ENCODE peak calls at places on chromosome 17, in eight cellular contexts. D, Q, H, C, L, O, N and U are unnamed samples. For H3K36me3, the result is how much of the 10 kb centered on the place peaks cover.

GRCh38 chr17:57911834-57912673 is 43.2 kb downstream of the CUEDC1 start:
- DNase-seq in L (no peak), O (peak), C (no peak), D (no peak), N (peak), Q (no peak), H (peak), U (no peak)

GRCh38 chr17:31093866-31094599 is 744 bp upstream of the NF1 start:
- DNase-seq in N (no peak), H (no peak), O (no peak), L (no peak), Q (no peak), D (no peak), C (no peak), U (no peak)

GRCh38 chr17:56751145-56751743 is 82.5 kb downstream of the C17orf67 start:
- DNase-seq in N (no peak), O (no peak), Q (no peak), C (no peak), H (no peak), L (no peak), D (no peak), U (no peak)

GRCh38 chr17:32854834-32855389 is 22.0 kb downstream of the MYO1D start:
- DNase-seq in L (no peak), H (no peak), C (no peak), O (no peak), Q (no peak), D (no peak), N (no peak), U (no peak)

GRCh38 chr17:62597150-62597549 is 30.3 kb upstream of the MRC2 start:
- DNase-seq in L (no peak), O (no peak), N (no peak), D (no peak), C (no peak), Q (no peak), H (no peak), U (no peak)

GRCh38 chr17:28173801-28174200 is 131.3 kb downstream of the NLK start:
- DNase-seq in C (no peak), Q (no peak), O (no peak), N (no peak), D (no peak), H (no peak), L (no peak), U (no peak)

GRCh38 chr17:80795737-80796136 is 195.9 kb upstream of the CHMP6 start:
- DNase-seq in O (no peak), L (no peak), H (no peak), D (no peak), C (no peak), Q (no peak), N (no peak), U (no peak)

GRCh38 chr17:13777003-13777402 is 175.3 kb upstream of the HS3ST3A1 start:
- DNase-seq in D (no peak), O (no peak), N (no peak), L (no peak), C (no peak), Q (no peak), H (no peak), U (no peak)

GRCh38 chr17:8991514-8992285 is 26.2 kb upstream of the PIK3R5 start:
- DNase-seq in D (no peak), L (peak), N (no peak), O (peak), C (no peak), H (peak), Q (no peak), U (peak)

GRCh38 chr17:49338883-49339282 is 23.2 kb downstream of the ZNF652 start:
- DNase-seq in L (no peak), C (no peak), D (no peak), O (no peak), N (no peak), Q (no peak), H (no peak), U (no peak)

GRCh38 chr17:55320594-55321506 is 56.1 kb downstream of the HLF start:
- DNase-seq in N (peak), D (no peak), H (peak), O (no peak), C (no peak), L (no peak), Q (no peak), U (no peak)

GRCh38 chr17:1908699-1909309 is 79.0 kb downstream of the RPA1 start:
- DNase-seq in D (peak), Q (no peak), N (no peak), H (peak), C (peak), O (peak), L (no peak), U (peak)

DNA sequence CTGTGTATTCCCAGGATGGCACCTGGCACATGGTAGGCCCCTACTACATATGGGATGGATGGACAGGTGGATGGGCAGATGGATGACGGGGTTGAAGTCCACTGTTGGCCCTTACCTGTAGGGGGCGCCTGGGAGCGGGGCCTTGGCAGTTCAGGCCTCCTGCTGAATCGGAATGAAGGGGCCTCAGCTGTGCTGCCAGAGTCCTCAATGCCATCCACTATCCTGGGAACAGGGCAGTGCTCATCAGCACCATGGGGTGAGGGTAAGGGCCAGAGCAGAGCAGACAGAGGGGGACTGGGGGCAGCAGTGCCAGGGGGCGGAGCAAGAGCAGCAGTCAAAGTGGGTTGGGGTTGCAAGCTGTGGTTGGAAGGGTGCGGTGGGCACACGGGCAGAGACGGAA is 8.3 kb upstream of the RAB5C start:
- DNase-seq in H (no peak), C (no peak), D (no peak), N (no peak), L (peak), O (no peak), Q (no peak), U (no peak)
- H3K36me3 ChIP-seq in H (under half), C (under half), D (under half), N (under half), L (under half), O (under half), Q (under half), U (under half)

GRCh38 chr17:65856865-65857264 is 295.4 kb upstream of the AXIN2 start:
- DNase-seq in H (no peak), C (no peak), Q (no peak), O (no peak), N (no peak), L (no peak), D (peak), U (no peak)
- TF ChIP-seq CTCF in H (no peak), C (no peak), Q (no peak), O (no peak), N (no peak), L (no peak), D (no peak), U (no peak)

DNA sequence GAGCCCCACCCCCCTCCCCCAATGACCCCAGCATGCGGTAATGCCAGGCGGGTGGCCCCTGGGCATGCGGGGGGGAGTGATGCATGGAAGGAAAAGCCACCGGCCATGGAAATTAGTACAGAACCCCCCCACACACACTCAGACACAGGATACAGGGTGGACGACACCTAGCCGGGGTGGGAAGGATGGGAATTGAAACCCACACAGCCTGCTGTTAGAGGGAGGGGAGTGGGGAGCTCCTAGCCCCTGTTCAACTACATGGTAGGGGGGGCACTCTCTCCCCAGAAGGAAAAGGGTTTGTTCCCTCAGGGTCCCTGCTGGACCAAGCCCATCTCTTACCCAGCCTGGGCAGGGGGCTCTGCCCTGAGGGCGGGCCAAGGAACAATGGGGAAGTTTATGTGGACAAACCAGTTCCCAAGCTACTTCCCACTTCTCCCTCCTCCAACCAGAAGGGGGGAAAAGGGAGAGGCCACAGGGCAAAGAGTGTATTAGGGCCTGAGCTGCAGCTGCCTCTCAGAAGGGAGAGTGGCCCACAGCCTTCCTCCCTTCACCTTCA is 5.2 kb downstream of the TMUB2 start:
- DNase-seq in H (no peak), N (no peak), L (no peak), O (no peak), C (no peak), D (no peak), Q (no peak), U (no peak)
- H3K36me3 ChIP-seq in H (under half), N (half or more), L (half or more), O (half or more), C (under half), D (under half), Q (half or more), U (under half)

GRCh38 chr17:43778337-43779144 is at the start of gene DUSP3:
- DNase-seq in H (peak), Q (peak), O (peak), D (peak), C (no peak), L (peak), N (peak), U (peak)

GRCh38 chr17:43780135-43780534 is at the start of gene CFAP97D1:
- DNase-seq in L (no peak), N (no peak), H (no peak), D (no peak), O (no peak), C (no peak), Q (no peak), U (no peak)

GRCh38 chr17:43784068-43784467 is 3.8 kb downstream of the CFAP97D1 start:
- DNase-seq in C (no peak), D (peak), H (no peak), Q (no peak), L (no peak), O (no peak), N (no peak), U (no peak)

GRCh38 chr17:43782903-43783462 is 2.7 kb downstream of the CFAP97D1 start:
- DNase-seq in O (no peak), D (no peak), L (no peak), H (no peak), C (no peak), Q (no peak), N (no peak), U (no peak)

GRCh38 chr17:43779145-43780125 is 658 bp upstream of the DUSP3 start:
- DNase-seq in O (no peak), Q (no peak), D (no peak), H (no peak), N (no peak), C (no peak), L (no peak), U (no peak)
- TF ChIP-seq CTCF in O (no peak), Q (peak), D (no peak), H (no peak), N (no peak), C (no peak), L (no peak), U (peak)

GRCh38 chr17:45242015-45242414 is 19.9 kb downstream of the SPATA32 start:
- DNase-seq in C (no peak), L (no peak), N (no peak), D (no peak), H (no peak), Q (no peak), O (no peak), U (no peak)

GRCh38 chr17:45238155-45238774 is 16.6 kb downstream of the FMNL1 start:
- DNase-seq in N (no peak), D (no peak), Q (no peak), H (no peak), C (no peak), O (no peak), L (no peak), U (no peak)

GRCh38 chr17:45241315-45242011 is 19.8 kb downstream of the FMNL1 start:
- DNase-seq in C (no peak), L (no peak), O (no peak), N (no peak), Q (peak), H (peak), D (no peak), U (no peak)

GRCh38 chr17:45243750-45244149 is 18.1 kb downstream of the SPATA32 start:
- DNase-seq in N (no peak), Q (no peak), C (no peak), D (no peak), O (no peak), H (peak), L (no peak), U (no peak)

GRCh38 chr17:45240905-45241314 is 19.2 kb downstream of the FMNL1 start:
- DNase-seq in H (no peak), D (no peak), Q (peak), C (no peak), O (no peak), N (no peak), L (no peak), U (no peak)
- H3K36me3 ChIP-seq in H (under half), D (under half), Q (under half), C (under half), O (under half), N (under half), L (half or more), U (under half)

GRCh38 chr17:72788950-72789585 is 303.4 kb downstream of the SLC39A11 start:
- DNase-seq in N (no peak), Q (no peak), D (no peak), L (no peak), C (no peak), O (no peak), H (no peak), U (no peak)

GRCh38 chr17:72792771-72793170 is 299.7 kb downstream of the SLC39A11 start:
- DNase-seq in N (no peak), Q (no peak), H (no peak), C (no peak), O (no peak), D (no peak), L (no peak), U (no peak)

GRCh38 chr17:72794152-72794551 is 298.3 kb downstream of the SLC39A11 start:
- DNase-seq in N (no peak), L (no peak), H (no peak), D (no peak), O (no peak), Q (no peak), C (no peak), U (no peak)

GRCh38 chr17:72790194-72790593 is 302.3 kb downstream of the SLC39A11 start:
- DNase-seq in N (no peak), L (no peak), O (no peak), H (no peak), Q (no peak), C (no peak), D (no peak), U (no peak)

DNA sequence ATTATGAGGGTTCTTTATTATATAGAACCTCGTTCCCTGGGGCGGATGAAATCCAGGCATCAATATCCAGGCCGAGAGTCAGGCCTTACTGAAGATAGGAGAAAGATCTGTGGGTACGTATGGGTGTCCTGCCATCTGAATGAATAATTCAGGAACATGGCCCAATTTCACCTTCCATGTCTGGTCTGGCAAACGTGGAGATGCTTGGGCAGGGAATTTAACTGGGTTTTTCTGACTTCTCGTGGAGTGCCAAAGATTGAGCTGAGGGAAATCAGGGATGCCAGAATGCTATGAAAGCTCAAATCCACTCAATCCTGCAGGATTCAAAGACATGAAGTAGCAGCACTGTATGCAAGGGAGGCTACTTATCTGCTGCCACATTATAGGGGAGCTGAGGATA is 302.8 kb downstream of the SLC39A11 start:
- DNase-seq in C (no peak), O (no peak), Q (no peak), D (no peak), H (no peak), L (no peak), N (no peak), U (no peak)
- TF ChIP-seq CTCF in C (no peak), O (no peak), Q (no peak), D (no peak), H (no peak), L (no peak), N (no peak), U (no peak)